ENCODE peak calls at places on chromosomes 11 and 22, in ten cellular contexts. U is bronchial epithelial cell, Q is ovary, Y is neural crest cell, P is esophagus squamous epithelium, G is Caco-2, V is sigmoid colon, R is A549, F is transverse colon, C is spleen. I is an unnamed sample.

GRCh38 chr11:45145421-45146071 is 893 bp upstream of the PRDM11 start:
- DNase-seq in V (peak), U (peak), C (no peak), G (no peak), R (no peak), F (peak), P (no peak), Y (no peak), Q (peak), I (peak)

GRCh38 chr11:61577383-61578118 is 3.3 kb downstream of the SYT7 start:
- DNase-seq in G (peak), U (no peak), V (no peak), Y (peak), P (no peak), Q (no peak), F (no peak), R (no peak), C (no peak), I (peak)

GRCh38 chr11:74749127-74749964 is 697 bp downstream of the RNF169 start:
- DNase-seq in F (peak), Y (peak), C (peak), Q (peak), P (no peak), R (peak), U (peak), G (peak), V (no peak), I (peak)

GRCh38 chr11:61784506-61784805 is 7.9 kb downstream of the TMEM258 start:
- DNase-seq in P (no peak), V (no peak), U (no peak), Q (no peak), G (no peak), Y (no peak), R (no peak), C (no peak), F (no peak), I (no peak)

GRCh38 chr11:106748059-106748458 is 270.2 kb downstream of the GUCY1A2 start:
- DNase-seq in R (no peak), P (no peak), V (no peak), Q (no peak), G (no peak), U (no peak), F (no peak), C (no peak), Y (no peak), I (no peak)

GRCh38 chr22:19060356-19061009 is 61.7 kb downstream of the DGCR2 start:
- DNase-seq in V (peak), P (no peak), U (peak), C (peak), Q (no peak), G (no peak), Y (no peak), F (no peak), R (no peak), I (no peak)

GRCh38 chr11:74142624-74143023 is 28.2 kb downstream of the C2CD3 start:
- DNase-seq in P (no peak), R (no peak), V (no peak), Y (no peak), Q (no peak), G (no peak), F (no peak), U (peak), C (no peak), I (no peak)

GRCh38 chr11:1516273-1517067 is 29.9 kb upstream of the MOB2 start:
- DNase-seq in R (no peak), C (peak), U (no peak), Y (no peak), G (no peak), V (no peak), Q (no peak), P (no peak), F (no peak), I (no peak)

GRCh38 chr22:19959043-19959586 is 17.5 kb upstream of the TXNRD2 start:
- DNase-seq in C (peak), Y (peak), G (peak), F (peak), P (no peak), Q (peak), V (peak), U (peak), R (no peak), I (peak)

GRCh38 chr11:18650859-18651557 is 16.9 kb upstream of the SPTY2D1 start:
- DNase-seq in G (peak), Y (peak), P (no peak), F (peak), Q (peak), V (no peak), U (peak), R (no peak), C (no peak), I (peak)

GRCh38 chr22:37661160-37661924 is 2.8 kb downstream of the PDXP start:
- DNase-seq in Y (no peak), P (no peak), F (no peak), G (no peak), Q (peak), V (no peak), C (no peak), R (no peak), U (no peak), I (no peak)

GRCh38 chr11:120134106-120134930 is 3.6 kb downstream of the TRIM29 start:
- DNase-seq in Q (peak), G (no peak), U (no peak), R (no peak), F (peak), V (peak), P (no peak), C (peak), Y (no peak), I (peak)

GRCh38 chr11:34404280-34404679 is 34.5 kb upstream of the CAT start:
- DNase-seq in F (no peak), U (no peak), C (no peak), V (no peak), Q (no peak), P (no peak), R (no peak), G (no peak), Y (no peak), I (no peak)

GRCh38 chr11:112963368-112963955 is 2.2 kb downstream of the NCAM1 start:
- DNase-seq in F (no peak), P (no peak), Q (peak), C (no peak), U (no peak), V (no peak), R (no peak), G (no peak), Y (no peak), I (peak)

GRCh38 chr11:21257461-21257860 is 588.1 kb downstream of the NELL1 start:
- DNase-seq in G (no peak), R (no peak), U (no peak), Q (no peak), V (no peak), C (no peak), P (no peak), Y (no peak), F (no peak), I (no peak)

GRCh38 chr11:17861036-17861755 is 126.6 kb downstream of the KCNC1 start:
- DNase-seq in F (no peak), R (no peak), C (no peak), Y (no peak), G (no peak), U (no peak), P (no peak), Q (no peak), V (no peak), I (no peak)

GRCh38 chr11:43930868-43931716 is 11.3 kb upstream of the C11orf96 start:
- DNase-seq in V (no peak), G (no peak), C (no peak), F (no peak), P (no peak), R (no peak), Y (no peak), U (no peak), Q (no peak), I (no peak)

GRCh38 chr11:7982582-7983119 is 4.5 kb upstream of the EIF3F start:
- DNase-seq in G (no peak), Y (no peak), F (no peak), C (no peak), P (no peak), Q (no peak), U (no peak), R (no peak), V (no peak), I (no peak)

GRCh38 chr22:44335903-44336803 is 23.4 kb upstream of the SHISAL1 start:
- DNase-seq in V (no peak), C (no peak), Q (no peak), F (no peak), U (peak), G (peak), R (no peak), P (no peak), Y (no peak), I (no peak)

GRCh38 chr11:57338152-57338551 is at the start of gene P2RX3:
- DNase-seq in Y (no peak), V (no peak), G (no peak), R (no peak), U (no peak), F (no peak), P (no peak), C (peak), Q (no peak), I (no peak)

GRCh38 chr22:41482319-41482935 is 13.5 kb downstream of the ACO2 start:
- DNase-seq in G (no peak), R (no peak), C (no peak), U (no peak), V (no peak), P (no peak), F (no peak), Y (no peak), Q (no peak), I (no peak)

GRCh38 chr22:20145206-20145831 is 5.5 kb downstream of the CCDC188 start:
- DNase-seq in F (no peak), R (no peak), C (no peak), Q (no peak), G (no peak), Y (no peak), V (no peak), U (no peak), P (no peak), I (no peak)

GRCh38 chr11:1604181-1604580 is 4.1 kb downstream of the KRTAP5-3 start:
- DNase-seq in G (no peak), P (no peak), Q (no peak), F (no peak), U (no peak), V (peak), C (peak), Y (no peak), R (no peak), I (no peak)

GRCh38 chr11:1197431-1197885 is 25.4 kb upstream of the MUC5B start:
- DNase-seq in Y (no peak), V (peak), C (peak), Q (no peak), F (peak), R (no peak), P (no peak), U (no peak), G (peak), I (no peak)

GRCh38 chr11:123235687-123236261 is 40.7 kb upstream of the CLMP start:
- DNase-seq in F (no peak), R (no peak), C (no peak), V (peak), G (no peak), Q (peak), Y (no peak), P (no peak), U (no peak), I (no peak)

GRCh38 chr22:47394504-47395440 is 632.3 kb downstream of the TBC1D22A start:
- DNase-seq in C (peak), G (no peak), V (no peak), P (no peak), R (no peak), U (no peak), F (no peak), Q (no peak), Y (no peak), I (no peak)

GRCh38 chr11:59158206-59159068 is 13.5 kb upstream of the DTX4 start:
- DNase-seq in Q (peak), C (no peak), G (peak), V (no peak), Y (peak), F (peak), U (peak), P (no peak), R (peak), I (peak)

GRCh38 chr11:112172362-112172994 is 2.8 kb upstream of the BCO2 start:
- DNase-seq in P (no peak), C (no peak), G (no peak), V (no peak), Y (no peak), R (no peak), Q (no peak), U (peak), F (no peak), I (no peak)

GRCh38 chr22:47205081-47205491 is 442.6 kb downstream of the TBC1D22A start:
- DNase-seq in U (no peak), R (no peak), F (no peak), Q (no peak), G (no peak), P (no peak), C (peak), Y (no peak), V (peak), I (no peak)

GRCh38 chr22:35531202-35531601 is 9.4 kb upstream of the RASD2 start:
- DNase-seq in R (no peak), C (no peak), F (no peak), U (no peak), V (no peak), G (no peak), Y (no peak), P (no peak), Q (no peak), I (no peak)

GRCh38 chr11:69311767-69312385 is 17.9 kb downstream of the MYEOV start:
- DNase-seq in U (no peak), R (no peak), V (peak), C (peak), P (no peak), G (peak), F (no peak), Y (no peak), Q (no peak), I (no peak)

GRCh38 chr11:67468509-67468834 is 579 bp downstream of the TMEM134 start:
- DNase-seq in P (no peak), C (no peak), F (no peak), R (no peak), V (no peak), G (peak), Q (no peak), Y (no peak), U (no peak), I (peak)

GRCh38 chr11:130198964-130199363 is 39.4 kb downstream of the ST14 start:
- DNase-seq in V (no peak), G (no peak), F (no peak), R (no peak), Q (no peak), C (no peak), P (no peak), Y (no peak), U (no peak), I (no peak)

GRCh38 chr11:115761817-115762216 is 257.6 kb upstream of the CADM1 start:
- DNase-seq in C (no peak), U (no peak), F (no peak), Q (no peak), V (no peak), Y (no peak), P (no peak), R (no peak), G (no peak), I (no peak)

GRCh38 chr22:19882446-19883381 is 28.0 kb upstream of the GNB1L start:
- DNase-seq in F (no peak), C (peak), Q (peak), P (no peak), Y (no peak), U (no peak), G (peak), R (no peak), V (peak), I (no peak)

DNA sequence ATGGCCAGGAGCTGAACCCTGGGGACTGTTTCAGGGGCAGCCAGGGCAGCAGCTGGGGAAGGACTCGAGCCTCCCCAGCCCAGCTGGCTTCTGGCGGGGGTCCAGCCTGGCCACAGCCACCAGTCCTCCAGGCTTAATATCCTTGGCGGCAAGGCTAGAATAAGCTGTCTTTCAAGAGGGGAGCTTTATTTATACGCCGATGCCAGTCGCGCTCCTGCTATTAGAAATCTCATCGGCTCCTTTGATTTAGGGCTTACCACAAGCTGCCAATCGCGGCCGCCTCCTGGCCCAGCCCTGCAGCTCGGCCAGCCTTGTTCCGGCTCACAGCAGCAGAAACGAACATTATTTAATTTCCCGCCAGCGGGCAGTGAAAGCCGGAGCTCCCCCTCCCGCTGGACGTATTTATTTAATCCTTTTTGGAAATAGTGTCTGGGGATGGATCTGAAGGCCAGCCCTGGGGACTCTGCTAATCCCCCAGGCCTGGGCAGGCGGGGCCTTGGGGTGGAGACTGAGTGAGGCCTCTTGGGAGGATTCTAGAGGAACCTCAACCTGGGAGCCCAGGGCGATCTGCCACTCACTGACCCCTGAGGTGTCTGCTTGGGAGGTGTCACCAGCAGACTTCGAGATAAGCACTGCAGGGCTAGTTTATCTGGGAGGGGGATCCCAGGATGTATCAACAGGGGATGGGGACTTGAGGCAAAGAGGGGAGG is 363.1 kb downstream of the MN1 start:
- DNase-seq in C (no peak), R (no peak), G (no peak), Q (peak), U (no peak), V (peak), P (no peak), Y (no peak), F (no peak), I (no peak)
- TF ChIP-seq CTCF in C (no peak), R (no peak), G (no peak), Q (no peak), U (no peak), V (no peak), P (no peak), Y (no peak), F (no peak), I (no peak)

DNA sequence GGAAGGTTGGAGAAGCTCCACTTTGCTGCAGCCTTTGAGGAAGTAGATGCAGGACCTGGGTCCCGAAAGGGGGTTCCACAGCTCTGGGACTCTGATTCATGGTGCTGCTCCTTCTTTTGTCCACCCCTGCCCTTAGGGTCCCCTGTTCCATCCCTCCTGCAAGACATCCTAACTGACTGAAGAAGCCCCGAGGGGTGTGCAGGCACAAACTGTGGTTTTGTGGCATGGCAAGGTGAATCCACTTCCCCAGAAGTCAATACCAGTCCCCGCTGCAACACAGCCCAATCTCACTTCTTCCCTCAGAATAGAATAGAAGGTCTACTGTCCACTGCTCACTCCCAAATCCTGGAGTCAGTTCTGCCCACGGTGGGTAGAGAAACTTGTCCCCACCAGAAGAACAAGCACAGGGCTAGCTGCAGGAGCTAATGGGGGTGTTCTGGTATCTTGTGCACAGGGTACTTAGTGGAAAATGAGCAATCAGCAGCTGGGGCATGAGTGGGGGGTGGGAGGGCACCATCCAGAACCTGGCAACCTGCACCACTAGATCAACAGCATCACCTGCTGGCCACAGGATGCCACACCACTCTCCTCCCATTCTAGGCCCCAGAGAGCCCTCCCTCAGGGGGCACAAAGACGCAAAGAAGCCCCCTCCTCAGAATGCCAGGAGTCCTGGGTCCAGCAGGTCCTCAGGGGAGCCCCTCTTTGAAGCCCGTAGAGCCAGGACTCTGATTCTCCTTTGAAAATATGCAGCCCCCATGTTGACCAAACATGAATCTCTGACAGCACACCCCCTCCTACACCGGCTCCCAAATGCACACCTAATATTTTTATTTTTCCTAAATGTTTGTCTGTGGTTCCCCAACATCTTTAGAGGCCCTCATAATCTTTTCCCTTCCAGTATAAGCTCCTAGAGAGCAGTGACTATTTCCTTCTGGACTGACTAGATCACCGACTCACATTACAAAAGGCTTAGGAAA is 14.1 kb downstream of the SPATA19 start:
- DNase-seq in V (no peak), F (no peak), C (no peak), P (no peak), G (no peak), Q (no peak), U (no peak), R (no peak), Y (no peak), I (no peak)
- TF ChIP-seq CTCF in V (no peak), F (no peak), C (peak), P (no peak), G (no peak), Q (no peak), U (peak), R (no peak), Y (peak), I (peak)

GRCh38 chr22:24543068-24543675 is 11.8 kb downstream of the GUCD1 start:
- DNase-seq in Y (no peak), U (no peak), F (no peak), V (no peak), C (no peak), P (no peak), R (no peak), G (no peak), Q (no peak), I (no peak)
- TF ChIP-seq CTCF in Y (no peak), U (no peak), F (no peak), V (no peak), C (no peak), P (no peak), R (no peak), G (no peak), Q (no peak), I (no peak)

GRCh38 chr11:77656362-77656761 is 18.8 kb upstream of the CLNS1A start:
- DNase-seq in F (no peak), U (no peak), Y (no peak), P (no peak), Q (no peak), G (no peak), C (no peak), V (no peak), R (no peak), I (no peak)

GRCh38 chr11:77660947-77661346 is 23.4 kb upstream of the CLNS1A start:
- DNase-seq in P (no peak), V (no peak), U (peak), Y (no peak), R (no peak), F (no peak), C (no peak), G (no peak), Q (no peak), I (no peak)

GRCh38 chr11:77654770-77655434 is 17.3 kb upstream of the CLNS1A start:
- DNase-seq in F (no peak), G (no peak), P (no peak), R (no peak), Y (no peak), U (peak), V (no peak), C (no peak), Q (no peak), I (no peak)

GRCh38 chr11:77661670-77662069 is 24.1 kb upstream of the CLNS1A start:
- DNase-seq in R (no peak), P (no peak), F (no peak), C (no peak), Y (no peak), V (no peak), G (no peak), Q (no peak), U (no peak), I (no peak)

DNA sequence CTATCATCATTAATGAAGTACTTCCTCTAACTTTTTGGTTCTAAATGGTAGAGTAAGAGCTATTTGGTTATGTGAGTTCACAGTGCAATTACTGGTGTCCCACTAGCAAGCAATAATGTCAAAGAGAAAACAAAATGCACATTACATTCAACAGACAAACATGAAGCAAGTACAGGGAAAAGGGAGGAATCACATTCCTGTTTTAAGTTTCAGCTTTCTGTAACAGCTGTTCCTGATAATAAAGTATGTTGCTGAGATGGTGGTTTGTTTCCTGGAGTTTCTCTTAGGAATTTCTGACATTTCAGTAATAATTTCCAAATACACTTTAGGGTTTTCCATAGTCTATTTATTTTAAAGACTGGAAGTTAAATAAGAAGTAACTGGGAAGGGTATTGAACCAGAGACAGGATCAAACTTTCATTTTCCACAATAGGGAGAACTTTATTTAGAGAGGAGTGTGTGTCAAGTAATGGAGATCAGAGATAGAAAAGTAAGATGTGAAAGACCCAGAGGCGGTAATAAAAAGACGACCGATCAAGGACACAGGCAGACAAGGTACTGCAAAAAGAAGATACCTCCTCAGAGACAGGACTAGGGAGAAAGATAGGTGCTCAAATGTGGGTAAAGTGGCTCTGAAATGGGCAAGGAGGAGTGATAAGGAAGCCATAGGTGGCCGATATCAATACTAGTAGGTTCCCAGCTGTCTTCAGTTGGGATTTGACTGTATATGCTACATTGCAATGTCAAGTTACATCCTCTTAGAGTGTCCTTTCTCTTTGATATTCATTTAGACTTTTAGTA is 20.8 kb upstream of the CLNS1A start:
- DNase-seq in C (no peak), Y (no peak), F (no peak), Q (no peak), R (no peak), V (no peak), G (no peak), P (no peak), U (peak), I (no peak)
- TF ChIP-seq CTCF in C (no peak), Y (no peak), F (no peak), Q (no peak), R (no peak), V (no peak), G (no peak), P (no peak), U (no peak), I (no peak)